ENCODE peak calls at places on chromosomes 12 and 14, in seven cellular contexts. D is anterior cingulate cortex; N is activated T-cell treated with anti-CD3 and anti-CD28 coated beads, Interleukin-2, amount 50 U/mL, for 48 hours; I is T-helper 17 cell; H is substantia nigra; P is AG20443; U is tibial nerve. L is an unnamed sample.

GRCh38 chr12:95763809-95764253 is 26.7 kb downstream of the NTN4 start:
- DNase-seq in D (no peak), N (no peak), I (no peak), H (no peak), P (peak), U (no peak), L (no peak)

GRCh38 chr12:23895792-23896218 is 53.7 kb downstream of the SOX5 start:
- DNase-seq in D (peak), N (no peak), I (no peak), H (peak), P (no peak), U (no peak), L (no peak)

GRCh38 chr12:59833408-59833807 is 237.6 kb downstream of the SLC16A7 start:
- DNase-seq in D (no peak), N (no peak), I (no peak), H (no peak), P (no peak), U (no peak), L (no peak)

GRCh38 chr14:60722836-60723217 is 1.3 kb downstream of the SIX4 start:
- DNase-seq in D (no peak), N (no peak), I (no peak), H (no peak), P (peak), U (no peak), L (no peak)

GRCh38 chr12:5565933-5566632 is 134.2 kb downstream of the NTF3 start:
- DNase-seq in D (no peak), N (no peak), I (no peak), H (no peak), P (peak), U (no peak), L (no peak)

GRCh38 chr12:88600272-88600671 is 20.0 kb upstream of the KITLG start:
- DNase-seq in D (no peak), N (no peak), I (no peak), H (no peak), P (peak), U (no peak), L (no peak)

GRCh38 chr12:105166736-105167135 is 59.2 kb downstream of the WASHC4 start:
- DNase-seq in D (no peak), N (no peak), I (no peak), H (no peak), P (peak), U (no peak), L (no peak)

GRCh38 chr12:113232787-113233585 is 11.7 kb downstream of the TPCN1 start:
- DNase-seq in D (peak), N (peak), I (peak), H (peak), P (peak), U (no peak), L (no peak)

GRCh38 chr12:77323778-77324415 is 258.5 kb upstream of the E2F7 start:
- DNase-seq in D (no peak), N (no peak), I (no peak), H (no peak), P (no peak), U (no peak), L (no peak)

GRCh38 chr12:79373896-79374499 is 316.8 kb downstream of the PAWR start:
- DNase-seq in D (no peak), N (peak), I (no peak), H (no peak), P (peak), U (no peak), L (no peak)